ENCODE peak calls at places on chromosomes 5 and 9, in seven cellular contexts. One of them, this sample, is unnamed.

GRCh38 chr5:53180971-53181370 is 71.4 kb upstream of the MOCS2 start:
- DNase-seq in lower leg skin: no peak
- DNase-seq in omental fat pad: no peak
- DNase-seq in fibroblast of lung: no peak
- DNase-seq in cardiac muscle cell: no peak
- DNase-seq in foreskin fibroblast: peak
- DNase-seq in GM10248: no peak
- DNase-seq in this sample: no peak

GRCh38 chr5:111735829-111736228 is 21.2 kb downstream of the NREP start:
- DNase-seq in lower leg skin: peak
- DNase-seq in omental fat pad: peak
- DNase-seq in fibroblast of lung: peak
- DNase-seq in cardiac muscle cell: peak
- DNase-seq in foreskin fibroblast: peak
- DNase-seq in GM10248: no peak
- DNase-seq in this sample: no peak

GRCh38 chr9:115416299-115416698 is 298.3 kb upstream of the TNC start:
- DNase-seq in lower leg skin: no peak
- DNase-seq in omental fat pad: no peak
- DNase-seq in fibroblast of lung: no peak
- DNase-seq in cardiac muscle cell: no peak
- DNase-seq in foreskin fibroblast: no peak
- DNase-seq in GM10248: peak
- DNase-seq in this sample: no peak

GRCh38 chr9:34994429-34995287 is 5.1 kb downstream of the DNAJB5 start:
- DNase-seq in lower leg skin: peak
- DNase-seq in omental fat pad: no peak
- DNase-seq in fibroblast of lung: peak
- DNase-seq in cardiac muscle cell: peak
- DNase-seq in foreskin fibroblast: peak
- DNase-seq in GM10248: no peak
- DNase-seq in this sample: no peak

GRCh38 chr9:117304613-117305012 is 110.2 kb downstream of the ASTN2 start:
- DNase-seq in lower leg skin: no peak
- DNase-seq in omental fat pad: no peak
- DNase-seq in fibroblast of lung: no peak
- DNase-seq in cardiac muscle cell: no peak
- DNase-seq in foreskin fibroblast: no peak
- DNase-seq in GM10248: no peak
- DNase-seq in this sample: no peak

GRCh38 chr5:16593630-16594029 is 23.2 kb downstream of the RETREG1 start:
- DNase-seq in lower leg skin: no peak
- DNase-seq in omental fat pad: no peak
- DNase-seq in fibroblast of lung: peak
- DNase-seq in cardiac muscle cell: no peak
- DNase-seq in foreskin fibroblast: peak
- DNase-seq in GM10248: no peak
- DNase-seq in this sample: no peak

GRCh38 chr5:82174128-82174918 is 103.8 kb downstream of the RPS23 start:
- DNase-seq in lower leg skin: peak
- DNase-seq in omental fat pad: peak
- DNase-seq in fibroblast of lung: peak
- DNase-seq in cardiac muscle cell: peak
- DNase-seq in foreskin fibroblast: no peak
- DNase-seq in GM10248: peak
- DNase-seq in this sample: peak

GRCh38 chr5:147415663-147416062 is 94.2 kb downstream of the DPYSL3 start:
- DNase-seq in lower leg skin: no peak
- DNase-seq in omental fat pad: no peak
- DNase-seq in fibroblast of lung: peak
- DNase-seq in cardiac muscle cell: no peak
- DNase-seq in foreskin fibroblast: no peak
- DNase-seq in GM10248: no peak
- DNase-seq in this sample: no peak

GRCh38 chr9:119375892-119376291 is 6.7 kb upstream of the BRINP1 start:
- DNase-seq in lower leg skin: no peak
- DNase-seq in omental fat pad: no peak
- DNase-seq in fibroblast of lung: peak
- DNase-seq in cardiac muscle cell: no peak
- DNase-seq in foreskin fibroblast: no peak
- DNase-seq in GM10248: no peak
- DNase-seq in this sample: no peak

GRCh38 chr9:104386425-104387069 is 117.5 kb upstream of the OR13F1 start:
- DNase-seq in lower leg skin: no peak
- DNase-seq in omental fat pad: no peak
- DNase-seq in fibroblast of lung: peak
- DNase-seq in cardiac muscle cell: peak
- DNase-seq in foreskin fibroblast: peak
- DNase-seq in GM10248: peak
- DNase-seq in this sample: no peak

GRCh38 chr9:27478322-27478721 is 45.8 kb upstream of the IFNK start:
- DNase-seq in lower leg skin: no peak
- DNase-seq in omental fat pad: no peak
- DNase-seq in fibroblast of lung: no peak
- DNase-seq in cardiac muscle cell: no peak
- DNase-seq in foreskin fibroblast: no peak
- DNase-seq in GM10248: no peak
- DNase-seq in this sample: no peak

GRCh38 chr5:401216-402034 is 41.6 kb upstream of the EXOC3 start:
- DNase-seq in lower leg skin: peak
- DNase-seq in omental fat pad: no peak
- DNase-seq in fibroblast of lung: no peak
- DNase-seq in cardiac muscle cell: no peak
- DNase-seq in foreskin fibroblast: no peak
- DNase-seq in GM10248: peak
- DNase-seq in this sample: no peak

DNA sequence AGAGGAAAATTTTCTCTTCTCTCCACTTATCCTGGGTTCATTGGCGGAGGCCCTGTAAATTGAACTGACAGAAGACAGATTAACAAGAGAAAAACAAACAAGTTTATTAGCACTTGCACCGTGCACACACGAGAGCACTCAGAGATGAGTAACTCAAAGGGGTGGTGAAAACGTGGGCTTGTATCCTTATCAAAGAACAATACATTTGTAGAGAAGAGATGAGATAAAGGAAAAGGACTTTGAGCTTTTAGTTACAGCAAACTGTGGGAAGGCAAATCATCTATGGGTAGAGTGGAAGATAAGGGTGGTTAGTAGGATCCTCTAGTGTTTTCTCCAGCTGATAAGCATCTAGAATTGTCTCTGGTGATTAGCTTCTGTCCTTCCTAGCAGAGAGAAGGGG is 44.4 kb upstream of the ROR2 start:
- DNase-seq in lower leg skin: no peak
- DNase-seq in omental fat pad: no peak
- DNase-seq in fibroblast of lung: no peak
- DNase-seq in cardiac muscle cell: no peak
- DNase-seq in foreskin fibroblast: no peak
- DNase-seq in GM10248: no peak
- DNase-seq in this sample: no peak
- TF ChIP-seq CTCF in lower leg skin: no peak
- TF ChIP-seq CTCF in omental fat pad: no peak
- TF ChIP-seq CTCF in fibroblast of lung: no peak
- TF ChIP-seq CTCF in cardiac muscle cell: no peak
- TF ChIP-seq CTCF in foreskin fibroblast: no peak
- TF ChIP-seq CTCF in GM10248: no peak
- TF ChIP-seq CTCF in this sample: no peak

DNA sequence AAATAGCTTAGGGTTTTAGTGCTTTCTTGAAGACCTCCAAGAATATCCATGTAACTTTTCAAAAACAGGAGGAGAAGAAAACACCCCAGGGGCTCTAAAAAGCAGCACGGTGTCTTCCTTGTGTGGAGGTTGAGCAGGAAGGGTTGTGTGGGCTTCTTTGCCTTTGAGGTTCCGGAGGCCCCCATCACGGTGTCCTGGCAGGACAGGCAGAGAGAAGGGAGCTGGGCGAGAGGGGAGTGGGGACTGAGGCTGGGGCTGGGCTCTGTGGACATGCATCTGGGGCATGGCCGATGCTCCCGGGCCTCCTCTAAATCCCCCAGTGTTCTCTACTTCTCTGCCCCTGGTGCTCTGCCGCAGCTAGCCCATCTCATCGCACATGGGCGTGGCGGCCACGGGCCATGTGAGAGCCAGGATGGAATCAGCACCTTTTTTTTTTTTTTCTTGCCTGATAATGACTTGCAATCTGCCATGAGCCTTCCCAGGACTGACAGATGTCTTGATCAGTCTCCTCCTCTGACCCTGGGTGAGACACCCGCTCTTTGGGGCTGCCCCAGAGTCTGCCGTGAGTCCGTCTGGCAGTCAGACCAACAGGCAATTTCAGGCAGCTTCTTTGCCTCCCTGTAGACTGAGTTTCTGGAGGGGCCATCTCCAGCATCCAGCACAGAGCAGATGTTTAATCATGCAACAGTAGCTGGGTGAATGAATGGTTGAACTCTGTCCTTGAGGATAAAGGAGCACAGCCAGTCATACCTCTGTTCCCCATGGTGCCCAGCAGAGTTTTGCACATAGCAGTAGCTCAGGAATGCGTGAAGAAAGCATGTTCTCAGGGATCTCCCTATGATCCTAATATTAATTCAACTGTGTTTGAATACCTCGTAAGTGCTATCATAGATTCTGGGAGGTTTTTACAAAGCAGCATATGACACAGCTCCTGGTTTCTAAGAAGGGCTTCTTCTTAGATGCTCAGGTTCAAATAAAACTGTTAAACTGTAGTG is 12.1 kb downstream of the CXCL14 start:
- DNase-seq in lower leg skin: no peak
- DNase-seq in omental fat pad: no peak
- DNase-seq in fibroblast of lung: no peak
- DNase-seq in cardiac muscle cell: no peak
- DNase-seq in foreskin fibroblast: no peak
- DNase-seq in GM10248: no peak
- DNase-seq in this sample: no peak
- TF ChIP-seq CTCF in lower leg skin: no peak
- TF ChIP-seq CTCF in omental fat pad: no peak
- TF ChIP-seq CTCF in fibroblast of lung: no peak
- TF ChIP-seq CTCF in cardiac muscle cell: no peak
- TF ChIP-seq CTCF in foreskin fibroblast: no peak
- TF ChIP-seq CTCF in GM10248: no peak
- TF ChIP-seq CTCF in this sample: no peak

GRCh38 chr9:16217933-16218830 is 652.3 kb downstream of the BNC2 start:
- DNase-seq in lower leg skin: no peak
- DNase-seq in omental fat pad: no peak
- DNase-seq in fibroblast of lung: peak
- DNase-seq in cardiac muscle cell: peak
- DNase-seq in foreskin fibroblast: no peak
- DNase-seq in GM10248: no peak
- DNase-seq in this sample: no peak

GRCh38 chr9:16223074-16223871 is 647.2 kb downstream of the BNC2 start:
- DNase-seq in lower leg skin: no peak
- DNase-seq in omental fat pad: no peak
- DNase-seq in fibroblast of lung: no peak
- DNase-seq in cardiac muscle cell: no peak
- DNase-seq in foreskin fibroblast: no peak
- DNase-seq in GM10248: no peak
- DNase-seq in this sample: no peak

GRCh38 chr9:16221822-16222547 is 648.5 kb downstream of the BNC2 start:
- DNase-seq in lower leg skin: no peak
- DNase-seq in omental fat pad: no peak
- DNase-seq in fibroblast of lung: no peak
- DNase-seq in cardiac muscle cell: peak
- DNase-seq in foreskin fibroblast: peak
- DNase-seq in GM10248: no peak
- DNase-seq in this sample: no peak

DNA sequence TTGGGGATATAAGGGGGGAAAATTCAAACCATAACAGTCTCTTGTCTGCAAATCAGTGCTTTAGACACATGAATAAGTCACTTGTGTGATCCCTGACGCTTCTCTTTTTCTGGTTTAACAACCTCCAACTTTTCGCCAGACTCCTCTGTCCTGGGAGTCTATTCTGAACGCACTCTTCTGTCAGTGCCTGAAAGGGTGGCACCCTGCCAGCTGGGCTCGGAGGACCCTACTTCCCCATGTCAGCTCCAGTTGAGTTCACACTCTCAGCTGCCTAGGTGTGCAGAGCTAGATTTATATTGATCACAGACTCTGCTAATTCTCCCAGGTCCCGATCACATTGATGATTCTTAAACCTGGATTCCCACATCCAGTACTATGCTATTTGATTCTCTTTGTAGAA is 649.1 kb downstream of the BNC2 start:
- DNase-seq in lower leg skin: peak
- DNase-seq in omental fat pad: no peak
- DNase-seq in fibroblast of lung: no peak
- DNase-seq in cardiac muscle cell: no peak
- DNase-seq in foreskin fibroblast: no peak
- DNase-seq in GM10248: no peak
- DNase-seq in this sample: peak
- TF ChIP-seq CTCF in lower leg skin: no peak
- TF ChIP-seq CTCF in omental fat pad: no peak
- TF ChIP-seq CTCF in fibroblast of lung: no peak
- TF ChIP-seq CTCF in cardiac muscle cell: no peak
- TF ChIP-seq CTCF in foreskin fibroblast: no peak
- TF ChIP-seq CTCF in GM10248: no peak
- TF ChIP-seq CTCF in this sample: no peak

GRCh38 chr9:33044677-33045282 is 19.7 kb downstream of the DNAJA1 start:
- DNase-seq in lower leg skin: no peak
- DNase-seq in omental fat pad: no peak
- DNase-seq in fibroblast of lung: peak
- DNase-seq in cardiac muscle cell: peak
- DNase-seq in foreskin fibroblast: no peak
- DNase-seq in GM10248: no peak
- DNase-seq in this sample: no peak
- TF ChIP-seq CTCF in lower leg skin: no peak
- TF ChIP-seq CTCF in omental fat pad: no peak
- TF ChIP-seq CTCF in fibroblast of lung: peak
- TF ChIP-seq CTCF in cardiac muscle cell: peak
- TF ChIP-seq CTCF in foreskin fibroblast: peak
- TF ChIP-seq CTCF in GM10248: no peak
- TF ChIP-seq CTCF in this sample: no peak

DNA sequence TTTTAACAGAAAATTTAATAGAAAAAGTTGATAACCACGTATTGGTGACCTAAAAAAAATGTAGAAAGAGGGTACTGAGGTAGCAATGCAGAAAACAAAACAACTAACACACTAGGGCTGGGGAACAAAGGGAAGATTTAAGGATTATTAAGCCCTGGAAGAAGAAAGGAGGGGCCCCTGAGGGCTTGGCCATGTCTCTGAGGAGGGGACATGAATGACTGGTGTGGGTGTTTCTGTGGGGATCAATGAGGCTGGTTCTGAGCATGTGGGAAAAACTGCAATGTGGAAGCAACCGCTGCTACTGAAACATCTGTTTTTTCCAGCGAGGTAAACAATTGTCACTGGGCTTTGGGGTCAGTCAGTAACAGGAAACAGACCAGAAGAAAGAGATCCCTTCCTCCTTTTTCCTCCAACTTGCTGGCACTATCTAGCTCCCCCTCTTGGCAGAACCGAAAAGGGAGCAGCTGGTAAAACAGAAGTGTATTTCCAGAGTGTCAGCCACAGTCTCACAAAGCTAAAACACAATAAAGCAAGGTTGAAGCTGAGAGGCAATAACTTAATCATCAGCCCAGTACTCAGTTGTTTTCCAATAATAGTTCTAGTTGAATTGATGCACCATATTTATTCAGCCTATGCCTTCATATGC is 48.3 kb downstream of the ATPSCKMT start:
- DNase-seq in lower leg skin: no peak
- DNase-seq in omental fat pad: no peak
- DNase-seq in fibroblast of lung: no peak
- DNase-seq in cardiac muscle cell: no peak
- DNase-seq in foreskin fibroblast: peak
- DNase-seq in GM10248: no peak
- DNase-seq in this sample: no peak
- TF ChIP-seq CTCF in lower leg skin: no peak
- TF ChIP-seq CTCF in omental fat pad: no peak
- TF ChIP-seq CTCF in fibroblast of lung: peak
- TF ChIP-seq CTCF in cardiac muscle cell: peak
- TF ChIP-seq CTCF in foreskin fibroblast: peak
- TF ChIP-seq CTCF in GM10248: no peak
- TF ChIP-seq CTCF in this sample: no peak

GRCh38 chr5:113336975-113337374 is 97.8 kb downstream of the TSSK1B start:
- DNase-seq in lower leg skin: no peak
- DNase-seq in omental fat pad: no peak
- DNase-seq in fibroblast of lung: peak
- DNase-seq in cardiac muscle cell: peak
- DNase-seq in foreskin fibroblast: no peak
- DNase-seq in GM10248: no peak
- DNase-seq in this sample: peak
- TF ChIP-seq CTCF in lower leg skin: no peak
- TF ChIP-seq CTCF in omental fat pad: no peak
- TF ChIP-seq CTCF in fibroblast of lung: peak
- TF ChIP-seq CTCF in cardiac muscle cell: peak
- TF ChIP-seq CTCF in foreskin fibroblast: peak
- TF ChIP-seq CTCF in GM10248: peak
- TF ChIP-seq CTCF in this sample: peak

This sample was measured in tibial nerve.